ENCODE peak calls at places on chromosomes 6 and 20, in six cellular contexts. W, Z, L, J, F and D are unnamed samples.

GRCh38 chr6:127207591-127208120 is 59.0 kb upstream of the RNF146 start:
- DNase-seq in W (no peak), Z (no peak), L (no peak), J (no peak), F (no peak), D (no peak)

GRCh38 chr20:2261105-2261504 is 34.7 kb upstream of the TGM3 start:
- DNase-seq in W (no peak), Z (no peak), L (no peak), J (no peak), F (peak), D (no peak)

GRCh38 chr6:119428647-119429046 is 79.1 kb upstream of the MAN1A1 start:
- DNase-seq in W (no peak), Z (no peak), L (no peak), J (no peak), F (no peak), D (no peak)

GRCh38 chr6:125095501-125096301 is 57.9 kb upstream of the TPD52L1 start:
- DNase-seq in W (no peak), Z (no peak), L (no peak), J (no peak), F (no peak), D (no peak)

GRCh38 chr20:3681931-3682820 is at the start of gene ADAM33:
- DNase-seq in W (no peak), Z (no peak), L (no peak), J (peak), F (no peak), D (peak)

GRCh38 chr20:64095927-64096326 is 11.4 kb downstream of the NPBWR2 start:
- DNase-seq in W (no peak), Z (no peak), L (no peak), J (no peak), F (no peak), D (no peak)

GRCh38 chr20:4891997-4892396 is 109.3 kb downstream of the SLC23A2 start:
- DNase-seq in W (no peak), Z (no peak), L (no peak), J (no peak), F (no peak), D (no peak)

GRCh38 chr6:163381118-163381751 is 33.3 kb upstream of the QKI start:
- DNase-seq in W (no peak), Z (no peak), L (no peak), J (no peak), F (peak), D (no peak)

GRCh38 chr6:36545767-36546663 is 1.3 kb downstream of the STK38 start:
- DNase-seq in W (no peak), Z (no peak), L (no peak), J (peak), F (no peak), D (peak)

GRCh38 chr6:42742116-42742894 is 3.6 kb downstream of the TBCC start:
- DNase-seq in W (no peak), Z (no peak), L (no peak), J (peak), F (no peak), D (peak)

GRCh38 chr20:59102722-59103415 is 60.3 kb upstream of the PRELID3B start:
- DNase-seq in W (no peak), Z (no peak), L (no peak), J (no peak), F (no peak), D (no peak)

GRCh38 chr20:53984354-53984753 is 86.0 kb downstream of the BCAS1 start:
- DNase-seq in W (no peak), Z (no peak), L (no peak), J (no peak), F (no peak), D (no peak)

DNA sequence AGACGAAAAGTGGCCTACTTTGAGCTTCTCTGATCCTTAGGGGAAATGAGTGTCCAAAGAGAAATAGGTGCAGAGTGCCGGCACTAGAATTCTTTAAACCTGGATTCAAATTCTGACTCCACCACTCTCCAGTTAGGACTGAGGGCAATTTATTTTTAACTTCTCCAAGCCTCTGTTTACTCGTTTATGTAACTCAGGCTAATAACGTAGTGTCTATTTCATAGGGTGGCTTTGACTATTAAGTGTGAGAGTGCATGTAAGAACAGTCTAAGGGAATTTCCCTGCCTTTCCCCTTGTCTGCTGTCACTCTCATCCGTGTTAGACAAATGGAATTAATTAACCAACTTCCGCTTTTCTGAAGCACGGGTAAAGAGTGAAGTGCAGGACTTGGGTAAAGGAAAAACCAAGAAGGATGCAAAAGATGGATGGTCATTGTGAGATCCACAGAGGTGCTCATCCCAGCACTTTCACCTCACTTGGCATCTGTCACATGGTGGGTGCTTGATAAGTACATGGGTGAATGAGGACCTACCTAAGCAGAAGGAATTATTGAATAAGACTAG is 4.1 kb upstream of the ZKSCAN8 start:
- DNase-seq in W (no peak), Z (no peak), L (peak), J (no peak), F (no peak), D (no peak)
- TF ChIP-seq SIN3A in W (no peak), Z (no peak), L (no peak), J (no peak), F (no peak), D (peak)

GRCh38 chr6:11246722-11247121 is 14.3 kb upstream of the NEDD9 start:
- DNase-seq in W (no peak), Z (no peak), L (no peak), J (no peak), F (no peak), D (no peak)

GRCh38 chr6:11248974-11249761 is 16.7 kb upstream of the NEDD9 start:
- DNase-seq in W (no peak), Z (no peak), L (no peak), J (no peak), F (no peak), D (no peak)

GRCh38 chr6:11253594-11253993 is 21.1 kb upstream of the NEDD9 start:
- DNase-seq in W (no peak), Z (no peak), L (no peak), J (no peak), F (no peak), D (no peak)

GRCh38 chr6:11251553-11252358 is 19.3 kb upstream of the NEDD9 start:
- DNase-seq in W (no peak), Z (no peak), L (no peak), J (no peak), F (peak), D (peak)
- H2AFZ ChIP-seq in W (no peak), Z (no peak), L (no peak), J (no peak), F (peak), D (peak)

GRCh38 chr20:9102456-9102855 is 33.6 kb downstream of the PLCB4 start:
- DNase-seq in W (no peak), Z (no peak), L (no peak), J (no peak), F (no peak), D (no peak)

GRCh38 chr20:9099372-9099771 is 30.5 kb downstream of the PLCB4 start:
- DNase-seq in W (no peak), Z (no peak), L (no peak), J (no peak), F (no peak), D (no peak)

GRCh38 chr20:9100721-9101120 is 31.8 kb downstream of the PLCB4 start:
- DNase-seq in W (no peak), Z (no peak), L (no peak), J (no peak), F (no peak), D (no peak)

GRCh38 chr20:9103955-9104354 is 35.1 kb downstream of the PLCB4 start:
- DNase-seq in W (no peak), Z (no peak), L (no peak), J (no peak), F (no peak), D (no peak)
- TF ChIP-seq SIN3A in W (no peak), Z (no peak), L (no peak), J (no peak), F (no peak), D (no peak)

GRCh38 chr6:117265425-117266266 is at the start of gene VGLL2:
- DNase-seq in W (no peak), Z (no peak), L (no peak), J (no peak), F (peak), D (peak)
- H2AFZ ChIP-seq in W (no peak), Z (peak), L (no peak), J (no peak), F (peak), D (peak)

GRCh38 chr20:768426-768978 is at the start of gene SLC52A3:
- DNase-seq in W (peak), Z (peak), L (no peak), J (peak), F (peak), D (no peak)
- TF ChIP-seq SIN3A in W (no peak), Z (no peak), L (no peak), J (no peak), F (no peak), D (no peak)

GRCh38 chr20:43752051-43752360 is 25.2 kb upstream of the GTSF1L start:
- DNase-seq in W (no peak), Z (no peak), L (no peak), J (no peak), F (no peak), D (no peak)

GRCh38 chr20:43751167-43752050 is 24.6 kb upstream of the GTSF1L start:
- DNase-seq in W (no peak), Z (no peak), L (peak), J (no peak), F (no peak), D (no peak)

GRCh38 chr20:43755851-43756250 is 29.0 kb upstream of the GTSF1L start:
- DNase-seq in W (no peak), Z (no peak), L (no peak), J (no peak), F (no peak), D (no peak)

GRCh38 chr20:43752561-43753301 is 25.9 kb upstream of the GTSF1L start:
- DNase-seq in W (no peak), Z (no peak), L (peak), J (no peak), F (no peak), D (no peak)

DNA sequence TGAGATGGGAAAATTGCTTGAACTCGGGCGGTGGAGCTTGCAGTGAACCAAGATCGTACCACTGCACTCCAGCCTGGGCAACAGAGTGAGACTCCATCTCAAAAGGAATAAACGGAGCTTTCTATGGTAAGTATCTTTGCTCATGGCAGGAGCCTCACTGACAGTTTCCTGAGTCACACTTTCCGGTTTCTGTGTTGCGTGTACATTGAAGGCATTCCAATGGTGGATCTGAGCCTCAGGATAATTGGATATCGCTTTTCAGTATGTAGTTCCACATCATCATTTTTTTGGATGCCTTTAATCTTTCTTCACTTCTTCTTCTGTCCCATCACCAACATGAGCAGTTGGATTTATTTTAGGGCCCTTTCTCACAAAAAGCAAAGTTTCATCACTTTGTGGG is 28.6 kb upstream of the GTSF1L start:
- DNase-seq in W (no peak), Z (no peak), L (no peak), J (no peak), F (no peak), D (no peak)
- H2AFZ ChIP-seq in W (no peak), Z (no peak), L (no peak), J (no peak), F (no peak), D (no peak)